ENCODE peak calls at places on chromosomes 5 and 9, in ten cellular contexts. One of them, this sample, is unnamed.
A peak's percentile ranks its signal among the peaks of the same experiment; 100 is the strongest.

GRCh38 chr9:108270041-108270440 is 585.7 kb downstream of the ACTL7B start:
- DNase-seq in stimulated activated CD8-positive, alpha-beta memory T cell treated with anti-CD3 and anti-CD28 coated beads, Interleukin-15, amount 100 ng/mL, for 24 hours: no peak
- DNase-seq in nephron progenitor cell: no peak
- DNase-seq in activated CD4-positive, alpha-beta memory T cell treated with anti-CD3 and anti-CD28 coated beads, Interleukin-2, amount 10 ng/mL, durations not matched to agents 7 days and 5 days: no peak
- DNase-seq in CD4-positive, alpha-beta T cell: no peak
- DNase-seq in DMS79: no peak
- DNase-seq in iPS-NIHi11: no peak
- DNase-seq in ureter: no peak
- DNase-seq in activated T-cell treated with anti-CD3 and anti-CD28 coated beads for 24 hours: no peak
- DNase-seq in naive thymus-derived CD8-positive, alpha-beta T cell: no peak
- DNase-seq in this sample: no peak

GRCh38 chr5:89105171-89105695 is 222.2 kb upstream of the MEF2C start:
- DNase-seq in activated CD4-positive, alpha-beta memory T cell treated with anti-CD3 and anti-CD28 coated beads, Interleukin-2, amount 10 ng/mL, durations not matched to agents 7 days and 5 days: no peak
- DNase-seq in CD4-positive, alpha-beta T cell: no peak
- DNase-seq in iPS-NIHi11: no peak
- DNase-seq in nephron progenitor cell: no peak
- DNase-seq in naive thymus-derived CD8-positive, alpha-beta T cell: no peak
- DNase-seq in stimulated activated CD8-positive, alpha-beta memory T cell treated with anti-CD3 and anti-CD28 coated beads, Interleukin-15, amount 100 ng/mL, for 24 hours: no peak
- DNase-seq in activated T-cell treated with anti-CD3 and anti-CD28 coated beads for 24 hours: no peak
- DNase-seq in ureter: no peak
- DNase-seq in DMS79: no peak
- DNase-seq in this sample: no peak

GRCh38 chr5:31664566-31664965 is 25.6 kb downstream of the PDZD2 start:
- DNase-seq in activated T-cell treated with anti-CD3 and anti-CD28 coated beads for 24 hours: no peak
- DNase-seq in activated CD4-positive, alpha-beta memory T cell treated with anti-CD3 and anti-CD28 coated beads, Interleukin-2, amount 10 ng/mL, durations not matched to agents 7 days and 5 days: no peak
- DNase-seq in DMS79: no peak
- DNase-seq in naive thymus-derived CD8-positive, alpha-beta T cell: no peak
- DNase-seq in iPS-NIHi11: peak; percentile 67
- DNase-seq in CD4-positive, alpha-beta T cell: no peak
- DNase-seq in stimulated activated CD8-positive, alpha-beta memory T cell treated with anti-CD3 and anti-CD28 coated beads, Interleukin-15, amount 100 ng/mL, for 24 hours: no peak
- DNase-seq in nephron progenitor cell: no peak
- DNase-seq in ureter: no peak
- DNase-seq in this sample: no peak

GRCh38 chr5:69309380-69309779 is 23.2 kb downstream of the CCDC125 start:
- DNase-seq in activated CD4-positive, alpha-beta memory T cell treated with anti-CD3 and anti-CD28 coated beads, Interleukin-2, amount 10 ng/mL, durations not matched to agents 7 days and 5 days: no peak
- DNase-seq in stimulated activated CD8-positive, alpha-beta memory T cell treated with anti-CD3 and anti-CD28 coated beads, Interleukin-15, amount 100 ng/mL, for 24 hours: no peak
- DNase-seq in activated T-cell treated with anti-CD3 and anti-CD28 coated beads for 24 hours: no peak
- DNase-seq in iPS-NIHi11: no peak
- DNase-seq in CD4-positive, alpha-beta T cell: no peak
- DNase-seq in ureter: no peak
- DNase-seq in nephron progenitor cell: no peak
- DNase-seq in DMS79: no peak
- DNase-seq in naive thymus-derived CD8-positive, alpha-beta T cell: no peak
- DNase-seq in this sample: no peak

GRCh38 chr9:129089246-129089645 is 8.3 kb downstream of the DOLPP1 start:
- DNase-seq in DMS79: no peak
- DNase-seq in iPS-NIHi11: no peak
- DNase-seq in activated T-cell treated with anti-CD3 and anti-CD28 coated beads for 24 hours: no peak
- DNase-seq in nephron progenitor cell: no peak
- DNase-seq in CD4-positive, alpha-beta T cell: no peak
- DNase-seq in naive thymus-derived CD8-positive, alpha-beta T cell: no peak
- DNase-seq in stimulated activated CD8-positive, alpha-beta memory T cell treated with anti-CD3 and anti-CD28 coated beads, Interleukin-15, amount 100 ng/mL, for 24 hours: no peak
- DNase-seq in activated CD4-positive, alpha-beta memory T cell treated with anti-CD3 and anti-CD28 coated beads, Interleukin-2, amount 10 ng/mL, durations not matched to agents 7 days and 5 days: no peak
- DNase-seq in ureter: no peak
- DNase-seq in this sample: no peak

GRCh38 chr5:127564002-127564769 is 46.7 kb downstream of the PRRC1 start:
- DNase-seq in iPS-NIHi11: peak; percentile 52
- DNase-seq in naive thymus-derived CD8-positive, alpha-beta T cell: peak; percentile 24
- DNase-seq in stimulated activated CD8-positive, alpha-beta memory T cell treated with anti-CD3 and anti-CD28 coated beads, Interleukin-15, amount 100 ng/mL, for 24 hours: no peak
- DNase-seq in activated CD4-positive, alpha-beta memory T cell treated with anti-CD3 and anti-CD28 coated beads, Interleukin-2, amount 10 ng/mL, durations not matched to agents 7 days and 5 days: peak; percentile 38
- DNase-seq in nephron progenitor cell: peak; percentile 52
- DNase-seq in ureter: peak; percentile 51
- DNase-seq in CD4-positive, alpha-beta T cell: peak; percentile 14
- DNase-seq in activated T-cell treated with anti-CD3 and anti-CD28 coated beads for 24 hours: peak; percentile 41
- DNase-seq in DMS79: no peak
- DNase-seq in this sample: no peak

GRCh38 chr5:8019719-8020218 is 150.8 kb downstream of the MTRR start:
- DNase-seq in DMS79: no peak
- DNase-seq in CD4-positive, alpha-beta T cell: no peak
- DNase-seq in nephron progenitor cell: no peak
- DNase-seq in naive thymus-derived CD8-positive, alpha-beta T cell: no peak
- DNase-seq in iPS-NIHi11: no peak
- DNase-seq in stimulated activated CD8-positive, alpha-beta memory T cell treated with anti-CD3 and anti-CD28 coated beads, Interleukin-15, amount 100 ng/mL, for 24 hours: no peak
- DNase-seq in activated CD4-positive, alpha-beta memory T cell treated with anti-CD3 and anti-CD28 coated beads, Interleukin-2, amount 10 ng/mL, durations not matched to agents 7 days and 5 days: no peak
- DNase-seq in activated T-cell treated with anti-CD3 and anti-CD28 coated beads for 24 hours: no peak
- DNase-seq in ureter: no peak
- DNase-seq in this sample: no peak

GRCh38 chr5:37771731-37772130 is 68.1 kb downstream of the GDNF start:
- DNase-seq in stimulated activated CD8-positive, alpha-beta memory T cell treated with anti-CD3 and anti-CD28 coated beads, Interleukin-15, amount 100 ng/mL, for 24 hours: no peak
- DNase-seq in CD4-positive, alpha-beta T cell: no peak
- DNase-seq in nephron progenitor cell: no peak
- DNase-seq in ureter: no peak
- DNase-seq in DMS79: no peak
- DNase-seq in activated CD4-positive, alpha-beta memory T cell treated with anti-CD3 and anti-CD28 coated beads, Interleukin-2, amount 10 ng/mL, durations not matched to agents 7 days and 5 days: no peak
- DNase-seq in iPS-NIHi11: no peak
- DNase-seq in activated T-cell treated with anti-CD3 and anti-CD28 coated beads for 24 hours: no peak
- DNase-seq in naive thymus-derived CD8-positive, alpha-beta T cell: no peak
- DNase-seq in this sample: no peak

GRCh38 chr9:78298046-78298511 is 1.2 kb downstream of the PSAT1 start:
- DNase-seq in ureter: no peak
- DNase-seq in CD4-positive, alpha-beta T cell: no peak
- DNase-seq in iPS-NIHi11: peak; percentile 71
- DNase-seq in activated CD4-positive, alpha-beta memory T cell treated with anti-CD3 and anti-CD28 coated beads, Interleukin-2, amount 10 ng/mL, durations not matched to agents 7 days and 5 days: no peak
- DNase-seq in DMS79: no peak
- DNase-seq in activated T-cell treated with anti-CD3 and anti-CD28 coated beads for 24 hours: no peak
- DNase-seq in nephron progenitor cell: peak; percentile 47
- DNase-seq in naive thymus-derived CD8-positive, alpha-beta T cell: no peak
- DNase-seq in stimulated activated CD8-positive, alpha-beta memory T cell treated with anti-CD3 and anti-CD28 coated beads, Interleukin-15, amount 100 ng/mL, for 24 hours: no peak
- DNase-seq in this sample: no peak

GRCh38 chr9:94720846-94721549 is 5.5 kb upstream of the AOPEP start:
- DNase-seq in stimulated activated CD8-positive, alpha-beta memory T cell treated with anti-CD3 and anti-CD28 coated beads, Interleukin-15, amount 100 ng/mL, for 24 hours: no peak
- DNase-seq in nephron progenitor cell: no peak
- DNase-seq in iPS-NIHi11: no peak
- DNase-seq in CD4-positive, alpha-beta T cell: no peak
- DNase-seq in ureter: no peak
- DNase-seq in DMS79: no peak
- DNase-seq in activated CD4-positive, alpha-beta memory T cell treated with anti-CD3 and anti-CD28 coated beads, Interleukin-2, amount 10 ng/mL, durations not matched to agents 7 days and 5 days: no peak
- DNase-seq in activated T-cell treated with anti-CD3 and anti-CD28 coated beads for 24 hours: no peak
- DNase-seq in naive thymus-derived CD8-positive, alpha-beta T cell: no peak
- DNase-seq in this sample: no peak

GRCh38 chr5:28344803-28345433 is 1306.5 kb upstream of the CDH9 start:
- DNase-seq in DMS79: no peak
- DNase-seq in activated T-cell treated with anti-CD3 and anti-CD28 coated beads for 24 hours: no peak
- DNase-seq in nephron progenitor cell: peak; percentile 9
- DNase-seq in activated CD4-positive, alpha-beta memory T cell treated with anti-CD3 and anti-CD28 coated beads, Interleukin-2, amount 10 ng/mL, durations not matched to agents 7 days and 5 days: no peak
- DNase-seq in CD4-positive, alpha-beta T cell: no peak
- DNase-seq in ureter: no peak
- DNase-seq in iPS-NIHi11: peak; percentile 39
- DNase-seq in naive thymus-derived CD8-positive, alpha-beta T cell: no peak
- DNase-seq in stimulated activated CD8-positive, alpha-beta memory T cell treated with anti-CD3 and anti-CD28 coated beads, Interleukin-15, amount 100 ng/mL, for 24 hours: no peak
- DNase-seq in this sample: no peak

GRCh38 chr9:89807682-89808075 is 202.9 kb downstream of the GADD45G start:
- DNase-seq in activated CD4-positive, alpha-beta memory T cell treated with anti-CD3 and anti-CD28 coated beads, Interleukin-2, amount 10 ng/mL, durations not matched to agents 7 days and 5 days: no peak
- DNase-seq in CD4-positive, alpha-beta T cell: no peak
- DNase-seq in DMS79: no peak
- DNase-seq in iPS-NIHi11: no peak
- DNase-seq in activated T-cell treated with anti-CD3 and anti-CD28 coated beads for 24 hours: no peak
- DNase-seq in naive thymus-derived CD8-positive, alpha-beta T cell: no peak
- DNase-seq in nephron progenitor cell: no peak
- DNase-seq in ureter: no peak
- DNase-seq in stimulated activated CD8-positive, alpha-beta memory T cell treated with anti-CD3 and anti-CD28 coated beads, Interleukin-15, amount 100 ng/mL, for 24 hours: no peak
- DNase-seq in this sample: no peak

GRCh38 chr9:124721109-124721850 is 49.8 kb downstream of the NR6A1 start:
- DNase-seq in activated CD4-positive, alpha-beta memory T cell treated with anti-CD3 and anti-CD28 coated beads, Interleukin-2, amount 10 ng/mL, durations not matched to agents 7 days and 5 days: no peak
- DNase-seq in stimulated activated CD8-positive, alpha-beta memory T cell treated with anti-CD3 and anti-CD28 coated beads, Interleukin-15, amount 100 ng/mL, for 24 hours: no peak
- DNase-seq in activated T-cell treated with anti-CD3 and anti-CD28 coated beads for 24 hours: no peak
- DNase-seq in DMS79: no peak
- DNase-seq in nephron progenitor cell: no peak
- DNase-seq in iPS-NIHi11: no peak
- DNase-seq in CD4-positive, alpha-beta T cell: no peak
- DNase-seq in naive thymus-derived CD8-positive, alpha-beta T cell: no peak
- DNase-seq in ureter: no peak
- DNase-seq in this sample: no peak

GRCh38 chr5:91499943-91500531 is 116.9 kb upstream of the ARRDC3 start:
- DNase-seq in activated CD4-positive, alpha-beta memory T cell treated with anti-CD3 and anti-CD28 coated beads, Interleukin-2, amount 10 ng/mL, durations not matched to agents 7 days and 5 days: no peak
- DNase-seq in ureter: no peak
- DNase-seq in iPS-NIHi11: peak; percentile 52
- DNase-seq in CD4-positive, alpha-beta T cell: no peak
- DNase-seq in stimulated activated CD8-positive, alpha-beta memory T cell treated with anti-CD3 and anti-CD28 coated beads, Interleukin-15, amount 100 ng/mL, for 24 hours: no peak
- DNase-seq in nephron progenitor cell: peak; percentile 14
- DNase-seq in activated T-cell treated with anti-CD3 and anti-CD28 coated beads for 24 hours: no peak
- DNase-seq in naive thymus-derived CD8-positive, alpha-beta T cell: no peak
- DNase-seq in DMS79: no peak
- DNase-seq in this sample: no peak

GRCh38 chr5:1190296-1190695 is 11.1 kb upstream of the SLC6A19 start:
- DNase-seq in ureter: no peak
- DNase-seq in iPS-NIHi11: no peak
- DNase-seq in nephron progenitor cell: no peak
- DNase-seq in activated CD4-positive, alpha-beta memory T cell treated with anti-CD3 and anti-CD28 coated beads, Interleukin-2, amount 10 ng/mL, durations not matched to agents 7 days and 5 days: no peak
- DNase-seq in activated T-cell treated with anti-CD3 and anti-CD28 coated beads for 24 hours: no peak
- DNase-seq in CD4-positive, alpha-beta T cell: no peak
- DNase-seq in stimulated activated CD8-positive, alpha-beta memory T cell treated with anti-CD3 and anti-CD28 coated beads, Interleukin-15, amount 100 ng/mL, for 24 hours: no peak
- DNase-seq in DMS79: no peak
- DNase-seq in naive thymus-derived CD8-positive, alpha-beta T cell: no peak
- DNase-seq in this sample: no peak

GRCh38 chr5:89043676-89044075 is 160.7 kb upstream of the MEF2C start:
- DNase-seq in stimulated activated CD8-positive, alpha-beta memory T cell treated with anti-CD3 and anti-CD28 coated beads, Interleukin-15, amount 100 ng/mL, for 24 hours: no peak
- DNase-seq in activated T-cell treated with anti-CD3 and anti-CD28 coated beads for 24 hours: no peak
- DNase-seq in CD4-positive, alpha-beta T cell: no peak
- DNase-seq in activated CD4-positive, alpha-beta memory T cell treated with anti-CD3 and anti-CD28 coated beads, Interleukin-2, amount 10 ng/mL, durations not matched to agents 7 days and 5 days: no peak
- DNase-seq in naive thymus-derived CD8-positive, alpha-beta T cell: no peak
- DNase-seq in nephron progenitor cell: no peak
- DNase-seq in ureter: no peak
- DNase-seq in DMS79: no peak
- DNase-seq in iPS-NIHi11: no peak
- DNase-seq in this sample: no peak

GRCh38 chr5:133595465-133595864 is 16.9 kb downstream of the FSTL4 start:
- DNase-seq in CD4-positive, alpha-beta T cell: no peak
- DNase-seq in stimulated activated CD8-positive, alpha-beta memory T cell treated with anti-CD3 and anti-CD28 coated beads, Interleukin-15, amount 100 ng/mL, for 24 hours: no peak
- DNase-seq in activated CD4-positive, alpha-beta memory T cell treated with anti-CD3 and anti-CD28 coated beads, Interleukin-2, amount 10 ng/mL, durations not matched to agents 7 days and 5 days: no peak
- DNase-seq in nephron progenitor cell: no peak
- DNase-seq in iPS-NIHi11: no peak
- DNase-seq in naive thymus-derived CD8-positive, alpha-beta T cell: no peak
- DNase-seq in activated T-cell treated with anti-CD3 and anti-CD28 coated beads for 24 hours: no peak
- DNase-seq in DMS79: no peak
- DNase-seq in ureter: no peak
- DNase-seq in this sample: no peak

GRCh38 chr9:12716823-12717222 is 23.6 kb downstream of the TYRP1 start:
- DNase-seq in ureter: no peak
- DNase-seq in iPS-NIHi11: no peak
- DNase-seq in naive thymus-derived CD8-positive, alpha-beta T cell: no peak
- DNase-seq in stimulated activated CD8-positive, alpha-beta memory T cell treated with anti-CD3 and anti-CD28 coated beads, Interleukin-15, amount 100 ng/mL, for 24 hours: no peak
- DNase-seq in activated T-cell treated with anti-CD3 and anti-CD28 coated beads for 24 hours: no peak
- DNase-seq in nephron progenitor cell: no peak
- DNase-seq in CD4-positive, alpha-beta T cell: no peak
- DNase-seq in activated CD4-positive, alpha-beta memory T cell treated with anti-CD3 and anti-CD28 coated beads, Interleukin-2, amount 10 ng/mL, durations not matched to agents 7 days and 5 days: no peak
- DNase-seq in DMS79: no peak
- DNase-seq in this sample: no peak

GRCh38 chr9:132293145-132293721 is 61.6 kb downstream of the SETX start:
- DNase-seq in stimulated activated CD8-positive, alpha-beta memory T cell treated with anti-CD3 and anti-CD28 coated beads, Interleukin-15, amount 100 ng/mL, for 24 hours: no peak
- DNase-seq in iPS-NIHi11: no peak
- DNase-seq in activated T-cell treated with anti-CD3 and anti-CD28 coated beads for 24 hours: no peak
- DNase-seq in CD4-positive, alpha-beta T cell: no peak
- DNase-seq in naive thymus-derived CD8-positive, alpha-beta T cell: no peak
- DNase-seq in DMS79: no peak
- DNase-seq in activated CD4-positive, alpha-beta memory T cell treated with anti-CD3 and anti-CD28 coated beads, Interleukin-2, amount 10 ng/mL, durations not matched to agents 7 days and 5 days: no peak
- DNase-seq in ureter: no peak
- DNase-seq in nephron progenitor cell: no peak
- DNase-seq in this sample: no peak

GRCh38 chr9:134349941-134350340 is 23.7 kb downstream of the RXRA start:
- DNase-seq in CD4-positive, alpha-beta T cell: no peak
- DNase-seq in iPS-NIHi11: no peak
- DNase-seq in activated CD4-positive, alpha-beta memory T cell treated with anti-CD3 and anti-CD28 coated beads, Interleukin-2, amount 10 ng/mL, durations not matched to agents 7 days and 5 days: no peak
- DNase-seq in ureter: no peak
- DNase-seq in activated T-cell treated with anti-CD3 and anti-CD28 coated beads for 24 hours: no peak
- DNase-seq in stimulated activated CD8-positive, alpha-beta memory T cell treated with anti-CD3 and anti-CD28 coated beads, Interleukin-15, amount 100 ng/mL, for 24 hours: no peak
- DNase-seq in nephron progenitor cell: no peak
- DNase-seq in naive thymus-derived CD8-positive, alpha-beta T cell: no peak
- DNase-seq in DMS79: no peak
- DNase-seq in this sample: no peak

GRCh38 chr5:20974423-20974822 is 986.4 kb upstream of the CDH18 start:
- DNase-seq in stimulated activated CD8-positive, alpha-beta memory T cell treated with anti-CD3 and anti-CD28 coated beads, Interleukin-15, amount 100 ng/mL, for 24 hours: no peak
- DNase-seq in naive thymus-derived CD8-positive, alpha-beta T cell: no peak
- DNase-seq in DMS79: no peak
- DNase-seq in activated T-cell treated with anti-CD3 and anti-CD28 coated beads for 24 hours: no peak
- DNase-seq in CD4-positive, alpha-beta T cell: no peak
- DNase-seq in iPS-NIHi11: no peak
- DNase-seq in nephron progenitor cell: no peak
- DNase-seq in ureter: no peak
- DNase-seq in activated CD4-positive, alpha-beta memory T cell treated with anti-CD3 and anti-CD28 coated beads, Interleukin-2, amount 10 ng/mL, durations not matched to agents 7 days and 5 days: no peak
- DNase-seq in this sample: no peak

GRCh38 chr9:24035816-24036215 is 209.8 kb upstream of the ELAVL2 start:
- DNase-seq in activated T-cell treated with anti-CD3 and anti-CD28 coated beads for 24 hours: no peak
- DNase-seq in ureter: no peak
- DNase-seq in activated CD4-positive, alpha-beta memory T cell treated with anti-CD3 and anti-CD28 coated beads, Interleukin-2, amount 10 ng/mL, durations not matched to agents 7 days and 5 days: no peak
- DNase-seq in DMS79: no peak
- DNase-seq in nephron progenitor cell: no peak
- DNase-seq in stimulated activated CD8-positive, alpha-beta memory T cell treated with anti-CD3 and anti-CD28 coated beads, Interleukin-15, amount 100 ng/mL, for 24 hours: no peak
- DNase-seq in naive thymus-derived CD8-positive, alpha-beta T cell: no peak
- DNase-seq in CD4-positive, alpha-beta T cell: no peak
- DNase-seq in iPS-NIHi11: no peak
- DNase-seq in this sample: no peak

GRCh38 chr9:87519415-87519989 is 21.8 kb downstream of the DAPK1 start:
- DNase-seq in activated T-cell treated with anti-CD3 and anti-CD28 coated beads for 24 hours: no peak
- DNase-seq in stimulated activated CD8-positive, alpha-beta memory T cell treated with anti-CD3 and anti-CD28 coated beads, Interleukin-15, amount 100 ng/mL, for 24 hours: no peak
- DNase-seq in CD4-positive, alpha-beta T cell: no peak
- DNase-seq in nephron progenitor cell: no peak
- DNase-seq in activated CD4-positive, alpha-beta memory T cell treated with anti-CD3 and anti-CD28 coated beads, Interleukin-2, amount 10 ng/mL, durations not matched to agents 7 days and 5 days: no peak
- DNase-seq in ureter: peak; percentile 22
- DNase-seq in naive thymus-derived CD8-positive, alpha-beta T cell: no peak
- DNase-seq in iPS-NIHi11: no peak
- DNase-seq in DMS79: no peak
- DNase-seq in this sample: no peak

GRCh38 chr5:1002836-1003235 is 5.8 kb upstream of the NKD2 start:
- DNase-seq in naive thymus-derived CD8-positive, alpha-beta T cell: no peak
- DNase-seq in ureter: peak; percentile 38
- DNase-seq in nephron progenitor cell: no peak
- DNase-seq in DMS79: peak; percentile 19
- DNase-seq in stimulated activated CD8-positive, alpha-beta memory T cell treated with anti-CD3 and anti-CD28 coated beads, Interleukin-15, amount 100 ng/mL, for 24 hours: no peak
- DNase-seq in iPS-NIHi11: no peak
- DNase-seq in activated CD4-positive, alpha-beta memory T cell treated with anti-CD3 and anti-CD28 coated beads, Interleukin-2, amount 10 ng/mL, durations not matched to agents 7 days and 5 days: no peak
- DNase-seq in activated T-cell treated with anti-CD3 and anti-CD28 coated beads for 24 hours: no peak
- DNase-seq in CD4-positive, alpha-beta T cell: no peak
- DNase-seq in this sample: peak; percentile 62

GRCh38 chr5:127870914-127871313 is 167.7 kb downstream of the CCDC192 start:
- DNase-seq in DMS79: peak; percentile 11
- DNase-seq in nephron progenitor cell: no peak
- DNase-seq in stimulated activated CD8-positive, alpha-beta memory T cell treated with anti-CD3 and anti-CD28 coated beads, Interleukin-15, amount 100 ng/mL, for 24 hours: no peak
- DNase-seq in activated T-cell treated with anti-CD3 and anti-CD28 coated beads for 24 hours: no peak
- DNase-seq in iPS-NIHi11: no peak
- DNase-seq in CD4-positive, alpha-beta T cell: no peak
- DNase-seq in activated CD4-positive, alpha-beta memory T cell treated with anti-CD3 and anti-CD28 coated beads, Interleukin-2, amount 10 ng/mL, durations not matched to agents 7 days and 5 days: no peak
- DNase-seq in ureter: peak; percentile 66
- DNase-seq in naive thymus-derived CD8-positive, alpha-beta T cell: no peak
- DNase-seq in this sample: no peak

GRCh38 chr5:132056610-132057497 is 3.6 kb upstream of the IL3 start:
- DNase-seq in nephron progenitor cell: no peak
- DNase-seq in iPS-NIHi11: peak; percentile 15
- DNase-seq in DMS79: no peak
- DNase-seq in ureter: peak; percentile 34
- DNase-seq in stimulated activated CD8-positive, alpha-beta memory T cell treated with anti-CD3 and anti-CD28 coated beads, Interleukin-15, amount 100 ng/mL, for 24 hours: no peak
- DNase-seq in CD4-positive, alpha-beta T cell: no peak
- DNase-seq in naive thymus-derived CD8-positive, alpha-beta T cell: no peak
- DNase-seq in activated T-cell treated with anti-CD3 and anti-CD28 coated beads for 24 hours: no peak
- DNase-seq in activated CD4-positive, alpha-beta memory T cell treated with anti-CD3 and anti-CD28 coated beads, Interleukin-2, amount 10 ng/mL, durations not matched to agents 7 days and 5 days: peak; percentile 15
- DNase-seq in this sample: peak; percentile 72

GRCh38 chr9:18658764-18659705 is 185.1 kb downstream of the ADAMTSL1 start:
- DNase-seq in activated T-cell treated with anti-CD3 and anti-CD28 coated beads for 24 hours: no peak
- DNase-seq in CD4-positive, alpha-beta T cell: no peak
- DNase-seq in nephron progenitor cell: no peak
- DNase-seq in iPS-NIHi11: no peak
- DNase-seq in stimulated activated CD8-positive, alpha-beta memory T cell treated with anti-CD3 and anti-CD28 coated beads, Interleukin-15, amount 100 ng/mL, for 24 hours: no peak
- DNase-seq in DMS79: no peak
- DNase-seq in naive thymus-derived CD8-positive, alpha-beta T cell: no peak
- DNase-seq in ureter: no peak
- DNase-seq in activated CD4-positive, alpha-beta memory T cell treated with anti-CD3 and anti-CD28 coated beads, Interleukin-2, amount 10 ng/mL, durations not matched to agents 7 days and 5 days: no peak
- DNase-seq in this sample: no peak

GRCh38 chr9:22129633-22130032 is 120.5 kb upstream of the CDKN2B start:
- DNase-seq in ureter: no peak
- DNase-seq in activated CD4-positive, alpha-beta memory T cell treated with anti-CD3 and anti-CD28 coated beads, Interleukin-2, amount 10 ng/mL, durations not matched to agents 7 days and 5 days: no peak
- DNase-seq in naive thymus-derived CD8-positive, alpha-beta T cell: no peak
- DNase-seq in CD4-positive, alpha-beta T cell: no peak
- DNase-seq in iPS-NIHi11: no peak
- DNase-seq in stimulated activated CD8-positive, alpha-beta memory T cell treated with anti-CD3 and anti-CD28 coated beads, Interleukin-15, amount 100 ng/mL, for 24 hours: no peak
- DNase-seq in nephron progenitor cell: no peak
- DNase-seq in activated T-cell treated with anti-CD3 and anti-CD28 coated beads for 24 hours: no peak
- DNase-seq in DMS79: no peak
- DNase-seq in this sample: no peak